ENCODE peak calls at places on chromosomes 1 and 21, in six cellular contexts. Z is colonic mucosa, O is mesendoderm, F is kidney, D is neuronal stem cell, L is fibroblast of lung. R is an unnamed sample.

GRCh38 chr1:77550135-77550534 is 132.3 kb downstream of the ZZZ3 start:
- DNase-seq in Z (no peak), O (no peak), F (no peak), D (no peak), L (no peak), R (no peak)

GRCh38 chr1:91450260-91450659 is 45.6 kb upstream of the HFM1 start:
- DNase-seq in Z (no peak), O (no peak), F (no peak), D (no peak), L (no peak), R (peak; percentile 39)

GRCh38 chr1:150155413-150156071 is 5.8 kb downstream of the PLEKHO1 start:
- DNase-seq in Z (no peak), O (no peak), F (no peak), D (no peak), L (no peak), R (no peak)

GRCh38 chr1:183882328-183883167 is 77.6 kb downstream of the RGL1 start:
- DNase-seq in Z (no peak), O (no peak), F (no peak), D (no peak), L (no peak), R (peak; percentile 31)

GRCh38 chr1:229945795-229946194 is 121.2 kb upstream of the GALNT2 start:
- DNase-seq in Z (no peak), O (no peak), F (no peak), D (no peak), L (no peak), R (no peak)

GRCh38 chr1:9270290-9270900 is 22.3 kb upstream of the SPSB1 start:
- DNase-seq in Z (no peak), O (no peak), F (no peak), D (no peak), L (peak; percentile 18), R (peak; percentile 70)

GRCh38 chr1:51072040-51072439 is 30.0 kb upstream of the C1orf185 start:
- DNase-seq in Z (peak; percentile 46), O (peak; percentile 2), F (no peak), D (no peak), L (no peak), R (no peak)

GRCh38 chr1:59218521-59219236 is 78.2 kb upstream of the FGGY start:
- DNase-seq in Z (no peak), O (no peak), F (no peak), D (no peak), L (peak; percentile 55), R (no peak)

GRCh38 chr21:25283720-25284119 is 323.6 kb downstream of the MRPL39 start:
- DNase-seq in Z (no peak), O (peak; percentile 77), F (no peak), D (peak; percentile 4), L (peak; percentile 25), R (peak; percentile 62)

GRCh38 chr1:34681481-34682451 is 73.1 kb upstream of the GJB5 start:
- DNase-seq in Z (peak; percentile 85), O (peak; percentile 86), F (no peak), D (peak; percentile 44), L (peak; percentile 20), R (peak; percentile 80)

GRCh38 chr1:182601416-182601786 is 2.8 kb downstream of the RGS16 start:
- DNase-seq in Z (peak; percentile 71), O (peak; percentile 91), F (no peak), D (peak; percentile 84), L (peak; percentile 66), R (peak; percentile 68)

GRCh38 chr1:110672753-110673108 is 2.0 kb downstream of the KCNA3 start:
- DNase-seq in Z (no peak), O (no peak), F (no peak), D (no peak), L (no peak), R (no peak)

GRCh38 chr1:53956308-53957168 is 10.4 kb downstream of the LRRC42 start:
- DNase-seq in Z (no peak), O (no peak), F (no peak), D (no peak), L (no peak), R (no peak)

GRCh38 chr1:15958788-15959187 is 17.1 kb downstream of the ZBTB17 start:
- DNase-seq in Z (no peak), O (no peak), F (no peak), D (no peak), L (peak; percentile 51), R (no peak)

GRCh38 chr1:59687081-59687480 is 127.7 kb upstream of the HOOK1 start:
- DNase-seq in Z (no peak), O (no peak), F (no peak), D (no peak), L (no peak), R (no peak)

GRCh38 chr1:246035060-246035531 is 472.0 kb downstream of the SMYD3 start:
- DNase-seq in Z (no peak), O (no peak), F (no peak), D (no peak), L (no peak), R (no peak)

GRCh38 chr1:89605692-89606091 is 27.2 kb upstream of the LRRC8C start:
- DNase-seq in Z (no peak), O (no peak), F (no peak), D (no peak), L (peak; percentile 72), R (peak; percentile 87)

GRCh38 chr1:89606227-89606945 is 26.5 kb upstream of the LRRC8C start:
- DNase-seq in Z (no peak), O (no peak), F (no peak), D (no peak), L (no peak), R (no peak)

GRCh38 chr1:89602871-89603404 is 30.0 kb upstream of the LRRC8C start:
- DNase-seq in Z (no peak), O (no peak), F (no peak), D (no peak), L (no peak), R (no peak)

GRCh38 chr1:89603651-89604413 is 29.1 kb upstream of the LRRC8C start:
- DNase-seq in Z (no peak), O (no peak), F (no peak), D (no peak), L (peak; percentile 69), R (peak; percentile 47)

DNA sequence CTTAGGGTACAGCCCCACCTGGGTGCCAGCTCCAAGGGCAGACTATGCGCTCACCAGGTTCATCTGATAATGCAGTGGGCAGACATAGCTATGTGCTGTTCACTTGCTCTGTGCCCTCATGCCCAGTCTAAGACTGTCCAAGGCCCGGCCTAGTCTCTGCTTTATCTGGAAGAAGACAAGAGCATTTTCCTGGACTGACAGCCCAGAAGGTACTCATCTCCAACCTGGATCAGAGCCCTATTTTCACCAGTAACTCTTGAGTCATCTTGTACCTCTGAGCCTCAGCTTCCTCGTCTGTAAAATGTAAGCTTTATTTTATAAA is 28.5 kb upstream of the LRRC8C start:
- DNase-seq in Z (no peak), O (no peak), F (no peak), D (no peak), L (no peak), R (peak; percentile 26)
- H3K9ac ChIP-seq in Z (no peak overlapping the region), O (no peak overlapping the region), F (no peak overlapping the region), D (no peak overlapping the region), L (no peak overlapping the region), R (no peak overlapping the region)

GRCh38 chr1:223720987-223721591 is 8.8 kb downstream of the CAPN2 start:
- DNase-seq in Z (peak; percentile 83), O (no peak), F (peak; percentile 76), D (no peak), L (peak; percentile 91), R (peak; percentile 74)
- H3K4me1 ChIP-seq in Z (peaks cover 39% of the 10 kb centered on the region), O (peaks cover 14% of the 10 kb centered on the region), F (peaks cover 44% of the 10 kb centered on the region), D (peaks cover 20% of the 10 kb centered on the region), L (peaks cover 49% of the 10 kb centered on the region), R (peaks cover 81% of the 10 kb centered on the region)

GRCh38 chr21:46636181-46636512 is 673 bp downstream of the PRMT2 start:
- DNase-seq in Z (no peak), O (no peak), F (no peak), D (no peak), L (no peak), R (peak; percentile 2)

GRCh38 chr21:46635324-46636180 is at the start of gene PRMT2:
- DNase-seq in Z (peak; percentile 97), O (peak; percentile 97), F (peak; percentile 99), D (peak; percentile 97), L (peak; percentile 92), R (peak; percentile 98)

GRCh38 chr21:46637952-46638746 is 2.7 kb downstream of the PRMT2 start:
- DNase-seq in Z (no peak), O (no peak), F (no peak), D (no peak), L (peak; percentile 13), R (peak; percentile 12)

GRCh38 chr21:46634966-46635323 is 529 bp upstream of the PRMT2 start:
- DNase-seq in Z (peak; percentile 66), O (peak; percentile 87), F (no peak), D (peak; percentile 74), L (peak; percentile 87), R (peak; percentile 60)

DNA sequence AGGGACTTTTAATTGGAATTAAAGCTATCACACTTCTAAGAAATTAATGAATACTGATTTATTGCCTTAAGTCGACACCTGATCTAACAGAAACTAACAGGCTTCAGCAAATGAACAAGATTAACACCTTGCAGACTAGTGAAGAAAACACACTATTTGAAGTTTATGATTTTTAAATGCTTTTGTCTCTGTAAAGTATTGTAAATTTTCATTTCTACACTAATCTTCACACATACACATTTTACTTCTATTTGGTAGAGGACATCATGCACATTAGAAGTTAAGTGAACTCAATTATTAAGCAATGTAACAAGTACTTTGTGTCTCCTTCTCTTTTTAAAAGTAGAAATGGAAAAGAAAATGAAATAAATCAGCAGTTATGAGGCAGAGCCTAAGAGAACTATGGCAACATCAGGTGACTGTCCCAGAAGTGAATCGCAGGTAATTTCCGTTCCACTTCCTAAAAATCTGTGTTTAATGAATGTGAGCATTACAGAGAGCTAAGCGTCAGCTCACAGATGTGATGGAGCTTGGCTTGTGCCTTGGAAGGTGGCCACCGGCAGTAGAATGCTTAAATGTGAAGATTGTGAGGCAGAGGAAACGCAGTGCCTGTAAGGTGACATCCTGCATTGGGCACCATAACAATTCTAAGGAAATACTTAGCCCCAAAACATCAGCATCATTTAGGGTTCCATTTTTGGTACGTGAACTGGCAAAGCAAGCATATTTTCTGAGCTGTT is 1.2 kb downstream of the PRMT2 start:
- DNase-seq in Z (no peak), O (no peak), F (no peak), D (no peak), L (peak; percentile 2), R (peak; percentile 2)
- H3K9ac ChIP-seq in Z (no peak overlapping the region), O (peak overlapping the region; percentile 100), F (peak overlapping the region; percentile 80), D (no peak overlapping the region), L (no peak overlapping the region), R (peak overlapping the region; percentile 98)

DNA sequence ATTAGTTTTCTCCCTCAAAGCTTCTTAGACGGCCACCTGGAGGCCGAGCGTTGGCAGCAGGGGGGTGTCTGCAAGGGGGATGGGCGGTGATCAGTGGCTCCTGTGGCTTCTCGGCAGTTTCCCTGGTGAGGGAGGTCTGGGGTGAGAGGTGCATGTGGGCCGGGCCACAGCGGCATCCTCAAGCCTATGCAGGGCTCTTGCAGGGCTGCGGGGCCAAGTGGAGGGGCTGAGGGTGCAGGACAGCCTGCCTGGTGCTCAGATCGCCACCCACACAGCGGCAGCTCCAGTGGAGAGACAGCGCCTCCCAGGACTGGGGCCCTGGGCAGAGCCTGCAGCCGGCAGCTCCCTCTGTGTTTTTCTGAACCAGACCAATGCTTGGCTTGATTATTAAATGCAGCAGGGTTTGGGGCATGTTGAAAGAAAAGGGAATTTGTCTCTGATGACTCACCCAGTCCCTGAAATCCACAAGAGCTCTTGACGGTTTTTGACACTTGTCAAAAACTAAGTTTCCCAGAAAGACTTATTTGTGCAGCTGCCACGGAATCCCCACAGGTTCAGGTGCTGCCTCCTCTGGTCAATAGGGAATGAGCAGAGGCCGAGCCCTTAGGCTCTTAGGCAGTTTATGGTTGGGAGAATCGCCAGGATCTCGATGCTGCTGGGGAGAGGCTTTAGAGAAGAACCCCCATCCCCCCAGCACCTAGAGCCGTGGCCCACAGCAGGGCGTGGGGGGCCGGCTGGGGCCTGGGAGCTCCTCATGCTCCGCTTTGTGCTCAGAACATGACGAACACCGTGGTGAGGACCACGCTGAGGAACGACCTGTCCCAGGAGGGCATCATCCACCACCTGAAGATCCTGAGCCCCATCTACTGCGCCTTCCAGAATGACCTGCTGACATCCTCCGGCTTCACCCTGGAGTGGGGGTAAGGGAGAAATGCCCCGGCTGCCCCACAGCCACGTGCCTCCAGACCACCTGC is 54.7 kb downstream of the UMODL1 start:
- DNase-seq in Z (no peak), O (peak; percentile 52), F (peak; percentile 59), D (no peak), L (peak; percentile 63), R (peak; percentile 64)
- H3K4me1 ChIP-seq in Z (no peaks in the 10 kb centered on the region), O (no peaks in the 10 kb centered on the region), F (peaks cover 2% of the 10 kb centered on the region), D (peaks cover 2% of the 10 kb centered on the region), L (no peaks in the 10 kb centered on the region), R (peaks cover 20% of the 10 kb centered on the region)